ENCODE peak calls at places on chromosomes 1 and 21, in seven cellular contexts. One of them, this sample, is unnamed.
A peak's percentile ranks its signal among the peaks of the same experiment; 100 is the strongest.

GRCh38 chr21:34148826-34149558 is 75.6 kb downstream of the MRPS6 start:
- DNase-seq in PC-3: no peak
- DNase-seq in CD8-positive, alpha-beta T cell: no peak
- DNase-seq in fibroblast of lung: no peak
- DNase-seq in lower lobe of right lung: no peak
- DNase-seq in adrenal gland: no peak
- DNase-seq in SK-N-SH: no peak
- DNase-seq in this sample: no peak

GRCh38 chr1:81428998-81429397 is 371.7 kb upstream of the ADGRL2 start:
- DNase-seq in PC-3: no peak
- DNase-seq in CD8-positive, alpha-beta T cell: no peak
- DNase-seq in fibroblast of lung: no peak
- DNase-seq in lower lobe of right lung: no peak
- DNase-seq in adrenal gland: no peak
- DNase-seq in SK-N-SH: no peak
- DNase-seq in this sample: no peak

GRCh38 chr1:110962892-110963665 is 643 bp downstream of the LRIF1 start:
- DNase-seq in PC-3: peak; percentile 61
- DNase-seq in CD8-positive, alpha-beta T cell: peak; percentile 53
- DNase-seq in fibroblast of lung: peak; percentile 83
- DNase-seq in lower lobe of right lung: peak; percentile 72
- DNase-seq in adrenal gland: peak; percentile 49
- DNase-seq in SK-N-SH: peak; percentile 42
- DNase-seq in this sample: peak; percentile 68

GRCh38 chr1:167627865-167628641 is 2.0 kb upstream of the RCSD1 start:
- DNase-seq in PC-3: peak; percentile 18
- DNase-seq in CD8-positive, alpha-beta T cell: peak; percentile 72
- DNase-seq in fibroblast of lung: peak; percentile 19
- DNase-seq in lower lobe of right lung: no peak
- DNase-seq in adrenal gland: no peak
- DNase-seq in SK-N-SH: no peak
- DNase-seq in this sample: no peak

GRCh38 chr21:41213081-41213480 is 45.1 kb downstream of the BACE2 start:
- DNase-seq in PC-3: no peak
- DNase-seq in CD8-positive, alpha-beta T cell: no peak
- DNase-seq in fibroblast of lung: no peak
- DNase-seq in lower lobe of right lung: no peak
- DNase-seq in adrenal gland: no peak
- DNase-seq in SK-N-SH: no peak
- DNase-seq in this sample: no peak

GRCh38 chr1:38788937-38789336 is 70.6 kb downstream of the RRAGC start:
- DNase-seq in PC-3: no peak
- DNase-seq in CD8-positive, alpha-beta T cell: no peak
- DNase-seq in fibroblast of lung: no peak
- DNase-seq in lower lobe of right lung: no peak
- DNase-seq in adrenal gland: no peak
- DNase-seq in SK-N-SH: no peak
- DNase-seq in this sample: no peak

GRCh38 chr1:54965624-54966340 is 14.6 kb upstream of the TMEM61 start:
- DNase-seq in PC-3: peak; percentile 51
- DNase-seq in CD8-positive, alpha-beta T cell: no peak
- DNase-seq in fibroblast of lung: peak; percentile 37
- DNase-seq in lower lobe of right lung: peak; percentile 71
- DNase-seq in adrenal gland: peak; percentile 89
- DNase-seq in SK-N-SH: no peak
- DNase-seq in this sample: no peak

GRCh38 chr21:45791562-45792418 is 148.3 kb downstream of the PCBP3 start:
- DNase-seq in PC-3: no peak
- DNase-seq in CD8-positive, alpha-beta T cell: no peak
- DNase-seq in fibroblast of lung: no peak
- DNase-seq in lower lobe of right lung: no peak
- DNase-seq in adrenal gland: no peak
- DNase-seq in SK-N-SH: peak; percentile 43
- DNase-seq in this sample: no peak

GRCh38 chr21:46084041-46084561 is 13.8 kb upstream of the COL6A2 start:
- DNase-seq in PC-3: no peak
- DNase-seq in CD8-positive, alpha-beta T cell: no peak
- DNase-seq in fibroblast of lung: no peak
- DNase-seq in lower lobe of right lung: no peak
- DNase-seq in adrenal gland: no peak
- DNase-seq in SK-N-SH: no peak
- DNase-seq in this sample: no peak

GRCh38 chr1:235035928-235036327 is 92.7 kb downstream of the TOMM20 start:
- DNase-seq in PC-3: no peak
- DNase-seq in CD8-positive, alpha-beta T cell: no peak
- DNase-seq in fibroblast of lung: no peak
- DNase-seq in lower lobe of right lung: no peak
- DNase-seq in adrenal gland: no peak
- DNase-seq in SK-N-SH: no peak
- DNase-seq in this sample: no peak

GRCh38 chr1:21811875-21812305 is at the start of gene LDLRAD2:
- DNase-seq in PC-3: no peak
- DNase-seq in CD8-positive, alpha-beta T cell: no peak
- DNase-seq in fibroblast of lung: no peak
- DNase-seq in lower lobe of right lung: no peak
- DNase-seq in adrenal gland: no peak
- DNase-seq in SK-N-SH: peak; percentile 34
- DNase-seq in this sample: no peak

GRCh38 chr1:152186556-152187285 is 27.7 kb upstream of the RPTN start:
- DNase-seq in PC-3: peak; percentile 47
- DNase-seq in CD8-positive, alpha-beta T cell: no peak
- DNase-seq in fibroblast of lung: peak; percentile 56
- DNase-seq in lower lobe of right lung: no peak
- DNase-seq in adrenal gland: no peak
- DNase-seq in SK-N-SH: no peak
- DNase-seq in this sample: no peak

GRCh38 chr1:247286134-247286670 is 30.3 kb downstream of the VN1R5 start:
- DNase-seq in PC-3: no peak
- DNase-seq in CD8-positive, alpha-beta T cell: no peak
- DNase-seq in fibroblast of lung: no peak
- DNase-seq in lower lobe of right lung: no peak
- DNase-seq in adrenal gland: no peak
- DNase-seq in SK-N-SH: no peak
- DNase-seq in this sample: no peak

GRCh38 chr1:107794571-107794970 is 170.4 kb downstream of the VAV3 start:
- DNase-seq in PC-3: no peak
- DNase-seq in CD8-positive, alpha-beta T cell: no peak
- DNase-seq in fibroblast of lung: no peak
- DNase-seq in lower lobe of right lung: no peak
- DNase-seq in adrenal gland: no peak
- DNase-seq in SK-N-SH: no peak
- DNase-seq in this sample: no peak

GRCh38 chr1:93143136-93143535 is 37.1 kb downstream of the TMED5 start:
- DNase-seq in PC-3: no peak
- DNase-seq in CD8-positive, alpha-beta T cell: no peak
- DNase-seq in fibroblast of lung: peak; percentile 27
- DNase-seq in lower lobe of right lung: no peak
- DNase-seq in adrenal gland: no peak
- DNase-seq in SK-N-SH: no peak
- DNase-seq in this sample: no peak

GRCh38 chr1:192763243-192763642 is 45.6 kb upstream of the RGS2 start:
- DNase-seq in PC-3: peak; percentile 82
- DNase-seq in CD8-positive, alpha-beta T cell: no peak
- DNase-seq in fibroblast of lung: peak; percentile 64
- DNase-seq in lower lobe of right lung: no peak
- DNase-seq in adrenal gland: no peak
- DNase-seq in SK-N-SH: no peak
- DNase-seq in this sample: no peak

GRCh38 chr1:236311040-236311439 is 29.3 kb upstream of the ERO1B start:
- DNase-seq in PC-3: no peak
- DNase-seq in CD8-positive, alpha-beta T cell: no peak
- DNase-seq in fibroblast of lung: no peak
- DNase-seq in lower lobe of right lung: no peak
- DNase-seq in adrenal gland: no peak
- DNase-seq in SK-N-SH: no peak
- DNase-seq in this sample: no peak

GRCh38 chr21:45001134-45002095 is 61.6 kb downstream of the SLX9 start:
- DNase-seq in PC-3: peak; percentile 94
- DNase-seq in CD8-positive, alpha-beta T cell: no peak
- DNase-seq in fibroblast of lung: peak; percentile 70
- DNase-seq in lower lobe of right lung: peak; percentile 47
- DNase-seq in adrenal gland: peak; percentile 90
- DNase-seq in SK-N-SH: no peak
- DNase-seq in this sample: peak; percentile 53

GRCh38 chr1:212402876-212403275 is 11.8 kb downstream of the PACC1 start:
- DNase-seq in PC-3: no peak
- DNase-seq in CD8-positive, alpha-beta T cell: no peak
- DNase-seq in fibroblast of lung: peak; percentile 2
- DNase-seq in lower lobe of right lung: no peak
- DNase-seq in adrenal gland: no peak
- DNase-seq in SK-N-SH: no peak
- DNase-seq in this sample: no peak

GRCh38 chr1:206714331-206715058 is 29.8 kb downstream of the MAPKAPK2 start:
- DNase-seq in PC-3: peak; percentile 99
- DNase-seq in CD8-positive, alpha-beta T cell: no peak
- DNase-seq in fibroblast of lung: peak; percentile 56
- DNase-seq in lower lobe of right lung: no peak
- DNase-seq in adrenal gland: peak; percentile 68
- DNase-seq in SK-N-SH: no peak
- DNase-seq in this sample: no peak

GRCh38 chr1:32208891-32209309 is at the start of gene DCDC2B:
- DNase-seq in PC-3: peak; percentile 74
- DNase-seq in CD8-positive, alpha-beta T cell: no peak
- DNase-seq in fibroblast of lung: peak; percentile 31
- DNase-seq in lower lobe of right lung: peak; percentile 64
- DNase-seq in adrenal gland: peak; percentile 79
- DNase-seq in SK-N-SH: peak; percentile 43
- DNase-seq in this sample: no peak

GRCh38 chr1:205515781-205516253 is 11.3 kb downstream of the CDK18 start:
- DNase-seq in PC-3: no peak
- DNase-seq in CD8-positive, alpha-beta T cell: no peak
- DNase-seq in fibroblast of lung: no peak
- DNase-seq in lower lobe of right lung: no peak
- DNase-seq in adrenal gland: peak; percentile 41
- DNase-seq in SK-N-SH: peak; percentile 82
- DNase-seq in this sample: no peak

GRCh38 chr1:32715901-32716311 is 13.3 kb upstream of the SYNC start:
- DNase-seq in PC-3: peak; percentile 63
- DNase-seq in CD8-positive, alpha-beta T cell: no peak
- DNase-seq in fibroblast of lung: no peak
- DNase-seq in lower lobe of right lung: no peak
- DNase-seq in adrenal gland: no peak
- DNase-seq in SK-N-SH: no peak
- DNase-seq in this sample: no peak

GRCh38 chr1:2394220-2394619 is 2.6 kb downstream of the RER1 start:
- DNase-seq in PC-3: no peak
- DNase-seq in CD8-positive, alpha-beta T cell: no peak
- DNase-seq in fibroblast of lung: no peak
- DNase-seq in lower lobe of right lung: no peak
- DNase-seq in adrenal gland: no peak
- DNase-seq in SK-N-SH: no peak
- DNase-seq in this sample: no peak

GRCh38 chr21:46229133-46229922 is 754 bp upstream of the LSS start:
- DNase-seq in PC-3: peak; percentile 37
- DNase-seq in CD8-positive, alpha-beta T cell: no peak
- DNase-seq in fibroblast of lung: no peak
- DNase-seq in lower lobe of right lung: peak; percentile 80
- DNase-seq in adrenal gland: no peak
- DNase-seq in SK-N-SH: peak; percentile 86
- DNase-seq in this sample: no peak

DNA sequence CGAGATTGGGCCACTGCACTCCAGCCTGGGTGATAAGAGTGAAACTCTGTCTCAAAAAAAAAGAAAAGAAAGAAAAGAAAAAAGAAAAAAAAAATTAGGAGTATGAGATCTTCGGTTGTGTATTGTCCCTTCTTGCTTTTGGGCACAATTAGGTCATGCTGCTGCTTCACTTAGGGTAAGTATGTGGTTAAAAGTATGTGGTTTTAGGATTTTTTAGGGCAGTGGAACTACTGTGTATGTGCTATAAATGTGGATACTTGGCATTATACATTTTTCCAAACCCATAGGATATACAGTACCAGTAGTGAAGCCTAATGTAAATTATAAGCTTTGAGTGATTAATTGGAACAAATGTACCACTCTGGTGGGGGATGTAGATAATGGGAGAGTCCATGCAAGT is 31.2 kb downstream of the VANGL2 start:
- DNase-seq in PC-3: no peak
- DNase-seq in CD8-positive, alpha-beta T cell: no peak
- DNase-seq in fibroblast of lung: no peak
- DNase-seq in lower lobe of right lung: no peak
- DNase-seq in adrenal gland: no peak
- DNase-seq in SK-N-SH: no peak
- DNase-seq in this sample: no peak
- H3K4me3 ChIP-seq in PC-3: no peak overlapping the region
- H3K4me3 ChIP-seq in CD8-positive, alpha-beta T cell: no peak overlapping the region
- H3K4me3 ChIP-seq in fibroblast of lung: no peak overlapping the region
- H3K4me3 ChIP-seq in lower lobe of right lung: no peak overlapping the region
- H3K4me3 ChIP-seq in adrenal gland: no peak overlapping the region
- H3K4me3 ChIP-seq in SK-N-SH: no peak overlapping the region
- H3K4me3 ChIP-seq in this sample: no peak overlapping the region

DNA sequence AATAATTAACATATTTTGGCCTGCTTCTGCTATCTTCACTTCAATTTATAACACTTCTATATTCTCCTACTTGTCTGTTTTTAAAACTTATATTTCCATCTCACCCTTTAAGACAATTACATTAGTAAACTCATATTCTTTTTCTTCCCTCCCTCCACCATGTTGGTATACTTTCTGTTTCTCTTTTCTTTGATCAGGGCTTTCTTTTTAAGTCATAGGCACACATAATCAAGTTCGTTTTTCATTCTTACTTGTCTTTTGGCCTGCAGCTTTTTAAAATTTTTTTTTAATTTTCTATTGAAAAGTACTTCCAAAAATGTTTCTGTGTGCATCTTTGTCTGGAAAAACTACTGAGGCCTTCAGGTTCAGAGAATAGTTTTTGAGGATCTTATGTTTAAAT is 2.3 kb downstream of the PYHIN1 start:
- DNase-seq in PC-3: no peak
- DNase-seq in CD8-positive, alpha-beta T cell: no peak
- DNase-seq in fibroblast of lung: no peak
- DNase-seq in lower lobe of right lung: no peak
- DNase-seq in adrenal gland: no peak
- DNase-seq in SK-N-SH: no peak
- DNase-seq in this sample: no peak
- TF ChIP-seq CTCF in PC-3: no peak
- TF ChIP-seq CTCF in CD8-positive, alpha-beta T cell: no peak
- TF ChIP-seq CTCF in fibroblast of lung: no peak
- TF ChIP-seq CTCF in lower lobe of right lung: no peak
- TF ChIP-seq CTCF in adrenal gland: no peak
- TF ChIP-seq CTCF in SK-N-SH: no peak
- TF ChIP-seq CTCF in this sample: no peak

GRCh38 chr1:224779491-224780020 is 149.9 kb upstream of the DNAH14 start:
- DNase-seq in PC-3: no peak
- DNase-seq in CD8-positive, alpha-beta T cell: no peak
- DNase-seq in fibroblast of lung: no peak
- DNase-seq in lower lobe of right lung: no peak
- DNase-seq in adrenal gland: no peak
- DNase-seq in SK-N-SH: no peak
- DNase-seq in this sample: no peak
- H3K4me3 ChIP-seq in PC-3: no peak overlapping the region
- H3K4me3 ChIP-seq in CD8-positive, alpha-beta T cell: no peak overlapping the region
- H3K4me3 ChIP-seq in fibroblast of lung: no peak overlapping the region
- H3K4me3 ChIP-seq in lower lobe of right lung: no peak overlapping the region
- H3K4me3 ChIP-seq in adrenal gland: no peak overlapping the region
- H3K4me3 ChIP-seq in SK-N-SH: no peak overlapping the region
- H3K4me3 ChIP-seq in this sample: no peak overlapping the region

DNA sequence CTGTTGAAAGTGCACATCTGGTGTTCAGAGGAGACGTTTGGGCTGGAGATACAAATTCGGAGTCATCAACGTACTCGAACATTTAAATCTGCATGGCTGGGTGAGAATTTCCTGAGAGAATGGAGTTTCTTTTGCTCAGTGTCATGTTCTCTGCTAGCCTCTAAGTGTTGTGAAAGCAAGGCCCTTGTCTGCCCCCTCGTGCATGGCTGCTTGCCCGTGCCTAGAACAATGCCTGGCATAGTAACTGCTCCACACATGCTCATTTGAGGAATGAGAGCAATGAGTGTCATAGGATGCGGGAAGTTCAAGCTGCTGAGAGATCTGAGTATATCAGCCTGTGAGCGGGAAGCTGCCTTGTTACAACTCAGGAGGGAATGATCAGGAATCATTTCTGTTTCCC is 171.1 kb upstream of the CSF3R start:
- DNase-seq in PC-3: peak; percentile 5
- DNase-seq in CD8-positive, alpha-beta T cell: no peak
- DNase-seq in fibroblast of lung: peak; percentile 8
- DNase-seq in lower lobe of right lung: no peak
- DNase-seq in adrenal gland: peak; percentile 44
- DNase-seq in SK-N-SH: no peak
- DNase-seq in this sample: no peak
- TF ChIP-seq CTCF in PC-3: no peak
- TF ChIP-seq CTCF in CD8-positive, alpha-beta T cell: no peak
- TF ChIP-seq CTCF in fibroblast of lung: no peak
- TF ChIP-seq CTCF in lower lobe of right lung: no peak
- TF ChIP-seq CTCF in adrenal gland: no peak
- TF ChIP-seq CTCF in SK-N-SH: no peak
- TF ChIP-seq CTCF in this sample: no peak

This sample was measured in astrocyte of the cerebellum.